ENCODE peak calls at places on chromosomes 4 and X, in eight cellular contexts. X, E, W, M, R, I, S and G are unnamed samples.

GRCh38 chrX:154126101-154126500 is 17.9 kb upstream of the OPN1LW start:
- DNase-seq in X (no peak), E (no peak), W (no peak), M (no peak), R (no peak), I (no peak), S (no peak), G (no peak)

GRCh38 chr4:152920768-152921167 is 15.4 kb upstream of the FHDC1 start:
- DNase-seq in X (peak; percentile 36), E (no peak), W (no peak), M (no peak), R (no peak), I (no peak), S (no peak), G (peak; percentile 23)

GRCh38 chr4:186851291-186852077 is 127.8 kb upstream of the FAT1 start:
- DNase-seq in X (no peak), E (no peak), W (no peak), M (no peak), R (no peak), I (no peak), S (no peak), G (no peak)

GRCh38 chr4:40506066-40506465 is 123.6 kb downstream of the RBM47 start:
- DNase-seq in X (no peak), E (no peak), W (no peak), M (no peak), R (no peak), I (no peak), S (no peak), G (no peak)

GRCh38 chr4:122309988-122310626 is 68.7 kb upstream of the ADAD1 start:
- DNase-seq in X (no peak), E (no peak), W (no peak), M (no peak), R (no peak), I (no peak), S (no peak), G (no peak)

GRCh38 chrX:45757272-45757671 is 556.6 kb upstream of the DIPK2B start:
- DNase-seq in X (no peak), E (no peak), W (no peak), M (no peak), R (no peak), I (no peak), S (no peak), G (no peak)

GRCh38 chr4:106695846-106696245 is 327.3 kb upstream of the GIMD1 start:
- DNase-seq in X (no peak), E (no peak), W (no peak), M (no peak), R (no peak), I (no peak), S (no peak), G (no peak)

GRCh38 chrX:141176586-141177451 is at the start of gene LDOC1:
- DNase-seq in X (peak; percentile 72), E (peak; percentile 94), W (peak; percentile 82), M (peak; percentile 91), R (peak; percentile 46), I (peak; percentile 81), S (peak; percentile 59), G (peak; percentile 55)

GRCh38 chr4:38663021-38663800 is 788 bp upstream of the KLF3 start:
- DNase-seq in X (peak; percentile 51), E (peak; percentile 83), W (peak; percentile 24), M (peak; percentile 88), R (no peak), I (no peak), S (no peak), G (peak; percentile 74)

GRCh38 chr4:12844111-12844510 is 640.0 kb downstream of the RAB28 start:
- DNase-seq in X (no peak), E (no peak), W (no peak), M (no peak), R (no peak), I (no peak), S (no peak), G (no peak)

GRCh38 chrX:19682712-19683331 is 167.5 kb upstream of the MAP3K15 start:
- DNase-seq in X (peak; percentile 3), E (peak; percentile 67), W (peak; percentile 82), M (no peak), R (no peak), I (peak; percentile 18), S (peak; percentile 82), G (no peak)

GRCh38 chr4:53659112-53659511 is 67.8 kb upstream of the LNX1 start:
- DNase-seq in X (no peak), E (no peak), W (no peak), M (no peak), R (no peak), I (no peak), S (no peak), G (no peak)

GRCh38 chr4:95248713-95249401 is 299.9 kb downstream of the UNC5C start:
- DNase-seq in X (no peak), E (no peak), W (no peak), M (no peak), R (no peak), I (no peak), S (no peak), G (no peak)

GRCh38 chrX:107542500-107542899 is 85.8 kb upstream of the PRPS1 start:
- DNase-seq in X (peak; percentile 2), E (peak; percentile 85), W (peak; percentile 9), M (no peak), R (no peak), I (peak; percentile 46), S (no peak), G (no peak)

GRCh38 chr4:139085141-139085540 is 69.6 kb downstream of the NOCT start:
- DNase-seq in X (no peak), E (no peak), W (no peak), M (no peak), R (no peak), I (no peak), S (peak; percentile 32), G (no peak)

GRCh38 chrX:27863813-27864212 is 56.0 kb downstream of the MAGEB10 start:
- DNase-seq in X (no peak), E (peak; percentile 46), W (no peak), M (no peak), R (no peak), I (no peak), S (no peak), G (no peak)

GRCh38 chrX:139691843-139692505 is 16.0 kb downstream of the MCF2 start:
- DNase-seq in X (peak; percentile 3), E (peak; percentile 74), W (peak; percentile 1), M (peak; percentile 8), R (no peak), I (no peak), S (no peak), G (no peak)

GRCh38 chr4:172142331-172142738 is 329.1 kb downstream of the GALNTL6 start:
- DNase-seq in X (no peak), E (no peak), W (no peak), M (no peak), R (no peak), I (no peak), S (no peak), G (peak; percentile 23)

GRCh38 chrX:105331244-105331643 is 110.8 kb upstream of the TEX13A start:
- DNase-seq in X (no peak), E (no peak), W (peak; percentile 5), M (no peak), R (no peak), I (no peak), S (no peak), G (no peak)

GRCh38 chr4:162392938-162393337 is 229.1 kb upstream of the FSTL5 start:
- DNase-seq in X (no peak), E (no peak), W (no peak), M (no peak), R (no peak), I (no peak), S (no peak), G (no peak)

GRCh38 chr4:113394730-113395530 is 345.5 kb downstream of the ANK2 start:
- DNase-seq in X (peak; percentile 62), E (peak; percentile 68), W (peak; percentile 59), M (peak; percentile 61), R (peak; percentile 27), I (peak; percentile 68), S (peak; percentile 73), G (peak; percentile 65)

GRCh38 chrX:68936608-68937007 is 107.8 kb downstream of the EFNB1 start:
- DNase-seq in X (no peak), E (no peak), W (peak; percentile 70), M (peak; percentile 0), R (no peak), I (no peak), S (no peak), G (peak; percentile 1)

GRCh38 chrX:8868070-8868795 is 67.0 kb upstream of the FAM9A start:
- DNase-seq in X (no peak), E (no peak), W (peak; percentile 58), M (no peak), R (no peak), I (no peak), S (no peak), G (no peak)

GRCh38 chrX:15918003-15918402 is 63.4 kb upstream of the AP1S2 start:
- DNase-seq in X (no peak), E (no peak), W (no peak), M (no peak), R (no peak), I (no peak), S (no peak), G (no peak)

GRCh38 chr4:117771647-117772337 is 262.5 kb upstream of the NDST3 start:
- DNase-seq in X (no peak), E (peak; percentile 61), W (no peak), M (no peak), R (no peak), I (no peak), S (no peak), G (no peak)

GRCh38 chr4:87843936-87844335 is 11.2 kb downstream of the MEPE start:
- DNase-seq in X (no peak), E (no peak), W (peak; percentile 60), M (no peak), R (no peak), I (no peak), S (no peak), G (peak; percentile 38)

GRCh38 chr4:6576512-6576911 is 1.5 kb downstream of the MAN2B2 start:
- DNase-seq in X (no peak), E (no peak), W (no peak), M (no peak), R (no peak), I (no peak), S (no peak), G (no peak)

GRCh38 chr4:172726001-172726423 is 442.6 kb upstream of the GALNT7 start:
- DNase-seq in X (no peak), E (peak; percentile 85), W (no peak), M (no peak), R (no peak), I (no peak), S (no peak), G (no peak)